ENCODE peak calls at places on chromosome 10, in seven cellular contexts. A is OCI-LY7; U is PC-3; S is upper lobe of left lung; O is body of pancreas; E is CD8-positive, alpha-beta T cell; P is stomach. C is an unnamed sample.
A peak's percentile ranks its signal among the peaks of the same experiment; 100 is the strongest.

GRCh38 chr10:75400769-75401568 is 595 bp downstream of the ZNF503 start:
- DNase-seq in A (no peak), U (peak; percentile 48), S (peak; percentile 68), O (peak; percentile 71), E (no peak), P (peak; percentile 58), C (peak; percentile 58)

GRCh38 chr10:47165711-47166404 is 134.1 kb upstream of the GDF10 start:
- DNase-seq in A (no peak), U (no peak), S (peak; percentile 62), O (peak; percentile 55), E (peak; percentile 57), P (no peak), C (no peak)

GRCh38 chr10:124512600-124512999 is 51.0 kb downstream of the LHPP start:
- DNase-seq in A (no peak), U (no peak), S (no peak), O (no peak), E (no peak), P (no peak), C (no peak)

GRCh38 chr10:99530108-99531025 is 2.4 kb upstream of the NKX2-3 start:
- DNase-seq in A (no peak), U (no peak), S (no peak), O (no peak), E (no peak), P (no peak), C (no peak)

GRCh38 chr10:87916515-87916914 is 53.1 kb downstream of the PTEN start:
- DNase-seq in A (no peak), U (no peak), S (no peak), O (no peak), E (no peak), P (no peak), C (peak; percentile 13)

GRCh38 chr10:62728479-62728878 is 76.0 kb upstream of the ADO start:
- DNase-seq in A (no peak), U (no peak), S (peak; percentile 75), O (peak; percentile 41), E (peak; percentile 20), P (no peak), C (no peak)

GRCh38 chr10:63573068-63573697 is 52.0 kb downstream of the REEP3 start:
- DNase-seq in A (no peak), U (no peak), S (no peak), O (no peak), E (no peak), P (no peak), C (no peak)

GRCh38 chr10:101139421-101139911 is 8.4 kb downstream of the TLX1 start:
- DNase-seq in A (no peak), U (no peak), S (no peak), O (no peak), E (no peak), P (no peak), C (no peak)

GRCh38 chr10:124653811-124654651 is 90.1 kb downstream of the FAM53B start:
- DNase-seq in A (no peak), U (no peak), S (no peak), O (no peak), E (no peak), P (peak; percentile 64), C (no peak)

GRCh38 chr10:11336703-11337102 is 274.7 kb downstream of the USP6NL start:
- DNase-seq in A (no peak), U (no peak), S (no peak), O (no peak), E (no peak), P (no peak), C (no peak)

GRCh38 chr10:34299105-34299611 is 515.9 kb downstream of the PARD3 start:
- DNase-seq in A (no peak), U (peak; percentile 52), S (no peak), O (no peak), E (no peak), P (no peak), C (no peak)

GRCh38 chr10:27319752-27320561 is 79.4 kb upstream of the ACBD5 start:
- DNase-seq in A (no peak), U (no peak), S (peak; percentile 94), O (peak; percentile 74), E (no peak), P (peak; percentile 68), C (peak; percentile 44)

GRCh38 chr10:13371879-13372470 is 23.9 kb upstream of the SEPHS1 start:
- DNase-seq in A (peak; percentile 81), U (peak; percentile 79), S (peak; percentile 75), O (peak; percentile 82), E (peak; percentile 65), P (peak; percentile 76), C (peak; percentile 95)

GRCh38 chr10:118258285-118258684 is 83.8 kb downstream of the FAM204A start:
- DNase-seq in A (no peak), U (no peak), S (no peak), O (no peak), E (no peak), P (no peak), C (no peak)

GRCh38 chr10:86221442-86222335 is 144.9 kb downstream of the GRID1 start:
- DNase-seq in A (no peak), U (no peak), S (no peak), O (no peak), E (no peak), P (no peak), C (no peak)

GRCh38 chr10:6195891-6196290 is 6.8 kb upstream of the PFKFB3 start:
- DNase-seq in A (no peak), U (no peak), S (peak; percentile 65), O (peak; percentile 66), E (no peak), P (no peak), C (no peak)

GRCh38 chr10:24958701-24959392 is 6.4 kb upstream of the PRTFDC1 start:
- DNase-seq in A (no peak), U (no peak), S (no peak), O (peak; percentile 30), E (no peak), P (no peak), C (no peak)

GRCh38 chr10:104317195-104318095 is 20.8 kb downstream of the ITPRIP start:
- DNase-seq in A (peak; percentile 35), U (peak; percentile 56), S (no peak), O (no peak), E (no peak), P (no peak), C (no peak)

GRCh38 chr10:124650820-124651401 is 93.3 kb downstream of the FAM53B start:
- DNase-seq in A (no peak), U (no peak), S (no peak), O (no peak), E (peak; percentile 87), P (no peak), C (peak; percentile 56)

GRCh38 chr10:314871-315270 is 179.6 kb downstream of the ZMYND11 start:
- DNase-seq in A (peak; percentile 52), U (no peak), S (no peak), O (no peak), E (no peak), P (no peak), C (no peak)

GRCh38 chr10:114519306-114519669 is 115.0 kb upstream of the AFAP1L2 start:
- DNase-seq in A (no peak), U (peak; percentile 31), S (peak; percentile 84), O (peak; percentile 60), E (no peak), P (peak; percentile 90), C (peak; percentile 95)

GRCh38 chr10:131747791-131748190 is 153.0 kb upstream of the PPP2R2D start:
- DNase-seq in A (no peak), U (no peak), S (no peak), O (no peak), E (no peak), P (no peak), C (no peak)

GRCh38 chr10:131746785-131747184 is 154.0 kb upstream of the PPP2R2D start:
- DNase-seq in A (no peak), U (no peak), S (no peak), O (no peak), E (no peak), P (no peak), C (no peak)

GRCh38 chr10:131748191-131748590 is 152.6 kb upstream of the PPP2R2D start:
- DNase-seq in A (no peak), U (no peak), S (no peak), O (no peak), E (no peak), P (no peak), C (no peak)

GRCh38 chr10:131746241-131746711 is 154.5 kb upstream of the PPP2R2D start:
- DNase-seq in A (no peak), U (no peak), S (peak; percentile 19), O (no peak), E (no peak), P (no peak), C (no peak)

GRCh38 chr10:131747251-131747650 is 153.6 kb upstream of the PPP2R2D start:
- DNase-seq in A (no peak), U (no peak), S (no peak), O (no peak), E (no peak), P (no peak), C (no peak)
- H3K9me3 ChIP-seq in A (no peaks in the 10 kb centered on the region), U (no peaks in the 10 kb centered on the region), S (no peaks in the 10 kb centered on the region), O (no peaks in the 10 kb centered on the region), E (no peaks in the 10 kb centered on the region), P (no peaks in the 10 kb centered on the region), C (no peaks in the 10 kb centered on the region)

GRCh38 chr10:132422169-132422691 is 25.2 kb downstream of the PWWP2B start:
- DNase-seq in A (peak; percentile 92), U (no peak), S (no peak), O (no peak), E (no peak), P (no peak), C (no peak)
- H3K4me1 ChIP-seq in A (peaks cover 63% of the 10 kb centered on the region), U (peaks cover 35% of the 10 kb centered on the region), S (peaks cover 68% of the 10 kb centered on the region), O (peaks cover 58% of the 10 kb centered on the region), E (peaks cover 40% of the 10 kb centered on the region), P (peaks cover 71% of the 10 kb centered on the region), C (peaks cover 7% of the 10 kb centered on the region)

DNA sequence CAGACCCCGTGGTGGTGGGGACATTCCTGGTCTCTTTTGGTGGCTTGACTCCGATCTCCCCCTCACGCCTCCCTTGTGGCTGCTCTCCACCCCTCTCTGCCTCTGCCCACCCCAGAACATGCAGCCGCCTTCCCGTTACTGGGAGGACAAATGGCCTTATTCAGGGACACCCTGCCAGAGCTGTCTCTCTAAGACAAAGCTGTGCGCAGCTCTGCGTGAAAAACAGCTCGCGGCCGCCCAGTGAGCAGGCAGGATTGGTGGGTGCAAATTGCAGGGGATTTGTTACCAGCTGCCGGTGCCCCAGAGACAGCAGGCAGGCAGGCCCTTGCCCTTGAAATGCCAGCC is 124.3 kb upstream of the PPIF start:
- DNase-seq in A (no peak), U (no peak), S (no peak), O (no peak), E (no peak), P (no peak), C (no peak)
- H3K36me3 ChIP-seq in A (no peaks in the 10 kb centered on the region), U (peaks cover 23% of the 10 kb centered on the region), S (peaks cover 13% of the 10 kb centered on the region), O (no peaks in the 10 kb centered on the region), E (no peaks in the 10 kb centered on the region), P (peaks cover 87% of the 10 kb centered on the region), C (peaks cover 6% of the 10 kb centered on the region)

DNA sequence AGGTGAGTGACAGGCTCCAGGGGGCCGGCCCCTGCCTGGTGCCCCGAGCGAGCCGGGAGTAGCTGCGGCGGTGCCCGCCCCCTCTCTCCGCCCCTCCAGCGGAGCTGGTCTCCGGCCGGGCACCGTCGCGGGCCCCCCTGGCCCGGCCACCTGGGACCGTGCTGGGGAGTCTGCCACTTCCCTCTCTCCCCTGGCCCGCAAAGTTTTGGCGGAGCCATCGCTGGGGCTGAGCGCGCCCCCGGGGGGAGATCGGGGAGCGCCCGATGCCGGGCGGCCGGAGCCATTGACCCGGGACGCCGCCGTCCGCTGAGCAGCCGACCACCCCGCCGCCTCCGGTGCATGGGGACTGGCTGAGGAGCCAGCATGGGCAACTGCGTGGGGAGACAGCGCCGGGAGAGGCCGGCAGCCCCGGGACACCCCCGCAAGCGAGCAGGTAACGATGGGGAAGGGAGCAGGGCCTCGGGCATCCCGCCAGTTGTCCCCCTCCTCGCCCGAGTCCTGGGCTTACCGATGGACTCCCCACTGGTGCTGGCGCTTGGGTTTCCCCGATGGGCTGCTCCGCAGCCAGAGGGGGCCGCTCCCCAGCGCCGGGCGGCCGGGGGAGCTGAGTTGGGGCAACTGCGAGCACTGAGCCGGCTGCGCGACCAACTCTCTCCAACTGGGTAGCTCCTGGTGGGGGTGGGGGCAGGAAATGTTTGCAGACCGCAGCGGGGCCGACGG is at the start of gene UBTD1:
- DNase-seq in A (peak; percentile 33), U (no peak), S (peak; percentile 59), O (peak; percentile 52), E (peak; percentile 46), P (peak; percentile 39), C (no peak)
- H3K9me3 ChIP-seq in A (no peaks in the 10 kb centered on the region), U (no peaks in the 10 kb centered on the region), S (no peaks in the 10 kb centered on the region), O (no peaks in the 10 kb centered on the region), E (no peaks in the 10 kb centered on the region), P (no peaks in the 10 kb centered on the region), C (no peaks in the 10 kb centered on the region)

C was measured in small intestine.